ENCODE peak calls at places on chromosomes 7 and 10, in nine cellular contexts. W is HTR-8/SVneo; J is naive thymus-derived CD4-positive, alpha-beta T cell; Z is astrocyte of the spinal cord; I is ELR; Q is body of pancreas; F is GDM1; D is ACHN; T is anterior cingulate cortex. A is an unnamed sample.

GRCh38 chr7:55546826-55547225 is 25.5 kb downstream of the VOPP1 start:
- DNase-seq in W (peak; percentile 88), J (no peak), Z (peak; percentile 81), I (peak; percentile 86), Q (peak; percentile 86), F (peak; percentile 46), D (peak; percentile 96), T (no peak), A (peak; percentile 19)

GRCh38 chr7:45416846-45417245 is 157.3 kb upstream of the ADCY1 start:
- DNase-seq in W (no peak), J (no peak), Z (no peak), I (no peak), Q (no peak), F (no peak), D (no peak), T (no peak), A (no peak)

GRCh38 chr10:59055046-59055445 is 121.4 kb upstream of the PHYHIPL start:
- DNase-seq in W (no peak), J (no peak), Z (peak; percentile 21), I (no peak), Q (no peak), F (no peak), D (no peak), T (no peak), A (no peak)

GRCh38 chr10:134205-134742 is 981 bp upstream of the ZMYND11 start:
- DNase-seq in W (no peak), J (peak; percentile 26), Z (peak; percentile 9), I (peak; percentile 35), Q (no peak), F (no peak), D (peak; percentile 17), T (no peak), A (peak; percentile 22)

GRCh38 chr7:79452495-79453265 is 787 bp downstream of the MAGI2 start:
- DNase-seq in W (peak; percentile 7), J (no peak), Z (no peak), I (peak; percentile 49), Q (peak; percentile 13), F (no peak), D (peak; percentile 61), T (no peak), A (peak; percentile 1)

GRCh38 chr10:104617831-104618230 is 23.3 kb upstream of the SORCS3 start:
- DNase-seq in W (no peak), J (no peak), Z (no peak), I (peak; percentile 43), Q (no peak), F (no peak), D (no peak), T (no peak), A (no peak)

GRCh38 chr10:74078037-74078436 is 72.6 kb downstream of the AP3M1 start:
- DNase-seq in W (no peak), J (no peak), Z (peak; percentile 77), I (peak; percentile 93), Q (no peak), F (no peak), D (peak; percentile 83), T (no peak), A (no peak)

GRCh38 chr10:36688717-36689116 is 436.7 kb upstream of the ANKRD30A start:
- DNase-seq in W (no peak), J (no peak), Z (no peak), I (no peak), Q (no peak), F (no peak), D (no peak), T (no peak), A (no peak)

GRCh38 chr7:121016976-121017375 is 28.5 kb downstream of the CPED1 start:
- DNase-seq in W (no peak), J (no peak), Z (peak; percentile 80), I (peak; percentile 46), Q (no peak), F (no peak), D (no peak), T (no peak), A (no peak)

GRCh38 chr7:100680589-100681271 is 7.2 kb downstream of the GNB2 start:
- DNase-seq in W (no peak), J (no peak), Z (no peak), I (no peak), Q (peak; percentile 12), F (no peak), D (no peak), T (no peak), A (no peak)

GRCh38 chr7:85262891-85263290 is 76.0 kb upstream of the SEMA3D start:
- DNase-seq in W (no peak), J (no peak), Z (no peak), I (no peak), Q (no peak), F (no peak), D (no peak), T (no peak), A (no peak)

GRCh38 chr7:129958643-129959479 is 6.1 kb upstream of the UBE2H start:
- DNase-seq in W (peak; percentile 72), J (no peak), Z (peak; percentile 58), I (peak; percentile 86), Q (peak; percentile 80), F (peak; percentile 45), D (peak; percentile 42), T (no peak), A (no peak)

GRCh38 chr10:44926771-44927751 is 15.9 kb downstream of the TMEM72 start:
- DNase-seq in W (no peak), J (no peak), Z (no peak), I (no peak), Q (peak; percentile 75), F (no peak), D (no peak), T (no peak), A (no peak)

GRCh38 chr10:103980246-103980906 is 13.4 kb downstream of the SLK start:
- DNase-seq in W (no peak), J (no peak), Z (no peak), I (peak; percentile 66), Q (no peak), F (no peak), D (no peak), T (no peak), A (no peak)

GRCh38 chr10:123357363-123358075 is 203.3 kb downstream of the BUB3 start:
- DNase-seq in W (no peak), J (no peak), Z (no peak), I (no peak), Q (no peak), F (no peak), D (no peak), T (no peak), A (no peak)

GRCh38 chr10:73940634-73941221 is 29.8 kb downstream of the PLAU start:
- DNase-seq in W (peak; percentile 79), J (peak; percentile 61), Z (peak; percentile 71), I (peak; percentile 81), Q (peak; percentile 84), F (peak; percentile 60), D (peak; percentile 68), T (peak; percentile 11), A (no peak)

GRCh38 chr10:72276421-72277339 is 3.0 kb downstream of the DDIT4 start:
- DNase-seq in W (no peak), J (no peak), Z (peak; percentile 86), I (peak; percentile 32), Q (peak; percentile 66), F (no peak), D (peak; percentile 56), T (no peak), A (peak; percentile 59)

GRCh38 chr10:48251152-48251524 is 23.4 kb downstream of the FRMPD2 start:
- DNase-seq in W (no peak), J (no peak), Z (no peak), I (no peak), Q (peak; percentile 50), F (no peak), D (no peak), T (no peak), A (peak; percentile 46)

GRCh38 chr10:30629653-30630052 is at the start of gene LYZL2:
- DNase-seq in W (no peak), J (no peak), Z (no peak), I (no peak), Q (no peak), F (no peak), D (no peak), T (no peak), A (no peak)

GRCh38 chr7:108138911-108139310 is 8.8 kb upstream of the LAMB4 start:
- DNase-seq in W (no peak), J (no peak), Z (peak; percentile 22), I (no peak), Q (no peak), F (no peak), D (no peak), T (no peak), A (no peak)

A was measured in NCI-H510A treated with DMSO at 0.1 percent for 48 hours.